ENCODE peak calls at places on chromosomes 1 and 21, in six cellular contexts. One of them, this sample, is unnamed.

GRCh38 chr1:67342002-67342890 is 34.6 kb downstream of the IL12RB2 start:
- DNase-seq in astrocyte of the spinal cord: no peak
- DNase-seq in adipocyte: no peak
- DNase-seq in stimulated activated naive B cell treated with anti-CD40 and anti-IgM and Interleukin-4, amounts not matched to agents 10 μg/mL and 1 μg/mL and 100 μg/mL, for 72 hours: no peak
- DNase-seq in heart right ventricle: no peak
- DNase-seq in activated T-cell treated with anti-CD3 and anti-CD28 coated beads for 48 hours: no peak
- DNase-seq in this sample: peak

GRCh38 chr1:232557096-232557495 is 72.8 kb downstream of the SIPA1L2 start:
- DNase-seq in stimulated activated naive B cell treated with anti-CD40 and anti-IgM and Interleukin-4, amounts not matched to agents 10 μg/mL and 1 μg/mL and 100 μg/mL, for 72 hours: no peak
- DNase-seq in astrocyte of the spinal cord: no peak
- DNase-seq in heart right ventricle: no peak
- DNase-seq in adipocyte: no peak
- DNase-seq in activated T-cell treated with anti-CD3 and anti-CD28 coated beads for 48 hours: no peak
- DNase-seq in this sample: no peak

GRCh38 chr1:228359613-228360532 is 46.8 kb downstream of the TRIM11 start:
- DNase-seq in heart right ventricle: peak
- DNase-seq in astrocyte of the spinal cord: no peak
- DNase-seq in stimulated activated naive B cell treated with anti-CD40 and anti-IgM and Interleukin-4, amounts not matched to agents 10 μg/mL and 1 μg/mL and 100 μg/mL, for 72 hours: no peak
- DNase-seq in activated T-cell treated with anti-CD3 and anti-CD28 coated beads for 48 hours: no peak
- DNase-seq in adipocyte: no peak
- DNase-seq in this sample: no peak

GRCh38 chr1:188023206-188023605 is 1194.5 kb downstream of the PLA2G4A start:
- DNase-seq in stimulated activated naive B cell treated with anti-CD40 and anti-IgM and Interleukin-4, amounts not matched to agents 10 μg/mL and 1 μg/mL and 100 μg/mL, for 72 hours: no peak
- DNase-seq in adipocyte: no peak
- DNase-seq in astrocyte of the spinal cord: peak
- DNase-seq in activated T-cell treated with anti-CD3 and anti-CD28 coated beads for 48 hours: no peak
- DNase-seq in heart right ventricle: no peak
- DNase-seq in this sample: no peak

GRCh38 chr1:185349556-185349955 is 32.5 kb upstream of the IVNS1ABP start:
- DNase-seq in activated T-cell treated with anti-CD3 and anti-CD28 coated beads for 48 hours: no peak
- DNase-seq in stimulated activated naive B cell treated with anti-CD40 and anti-IgM and Interleukin-4, amounts not matched to agents 10 μg/mL and 1 μg/mL and 100 μg/mL, for 72 hours: no peak
- DNase-seq in adipocyte: no peak
- DNase-seq in astrocyte of the spinal cord: no peak
- DNase-seq in heart right ventricle: no peak
- DNase-seq in this sample: no peak

GRCh38 chr1:183694035-183694434 is 40.9 kb upstream of the APOBEC4 start:
- DNase-seq in heart right ventricle: no peak
- DNase-seq in astrocyte of the spinal cord: no peak
- DNase-seq in stimulated activated naive B cell treated with anti-CD40 and anti-IgM and Interleukin-4, amounts not matched to agents 10 μg/mL and 1 μg/mL and 100 μg/mL, for 72 hours: no peak
- DNase-seq in adipocyte: no peak
- DNase-seq in activated T-cell treated with anti-CD3 and anti-CD28 coated beads for 48 hours: no peak
- DNase-seq in this sample: no peak

GRCh38 chr1:58979677-58980076 is 195.8 kb upstream of the JUN start:
- DNase-seq in heart right ventricle: no peak
- DNase-seq in astrocyte of the spinal cord: no peak
- DNase-seq in adipocyte: no peak
- DNase-seq in activated T-cell treated with anti-CD3 and anti-CD28 coated beads for 48 hours: no peak
- DNase-seq in stimulated activated naive B cell treated with anti-CD40 and anti-IgM and Interleukin-4, amounts not matched to agents 10 μg/mL and 1 μg/mL and 100 μg/mL, for 72 hours: no peak
- DNase-seq in this sample: no peak

GRCh38 chr1:27049607-27050006 is 37.0 kb upstream of the TENT5B start:
- DNase-seq in stimulated activated naive B cell treated with anti-CD40 and anti-IgM and Interleukin-4, amounts not matched to agents 10 μg/mL and 1 μg/mL and 100 μg/mL, for 72 hours: no peak
- DNase-seq in astrocyte of the spinal cord: no peak
- DNase-seq in activated T-cell treated with anti-CD3 and anti-CD28 coated beads for 48 hours: no peak
- DNase-seq in adipocyte: no peak
- DNase-seq in heart right ventricle: no peak
- DNase-seq in this sample: no peak

GRCh38 chr1:41664861-41665640 is 180.6 kb upstream of the EDN2 start:
- DNase-seq in stimulated activated naive B cell treated with anti-CD40 and anti-IgM and Interleukin-4, amounts not matched to agents 10 μg/mL and 1 μg/mL and 100 μg/mL, for 72 hours: no peak
- DNase-seq in heart right ventricle: no peak
- DNase-seq in adipocyte: peak
- DNase-seq in astrocyte of the spinal cord: peak
- DNase-seq in activated T-cell treated with anti-CD3 and anti-CD28 coated beads for 48 hours: no peak
- DNase-seq in this sample: no peak

GRCh38 chr1:1173793-1174415 is at the start of gene TTLL10:
- DNase-seq in astrocyte of the spinal cord: no peak
- DNase-seq in adipocyte: no peak
- DNase-seq in activated T-cell treated with anti-CD3 and anti-CD28 coated beads for 48 hours: no peak
- DNase-seq in stimulated activated naive B cell treated with anti-CD40 and anti-IgM and Interleukin-4, amounts not matched to agents 10 μg/mL and 1 μg/mL and 100 μg/mL, for 72 hours: no peak
- DNase-seq in heart right ventricle: peak
- DNase-seq in this sample: peak

GRCh38 chr1:178031856-178032320 is 62.0 kb upstream of the RASAL2 start:
- DNase-seq in stimulated activated naive B cell treated with anti-CD40 and anti-IgM and Interleukin-4, amounts not matched to agents 10 μg/mL and 1 μg/mL and 100 μg/mL, for 72 hours: peak
- DNase-seq in heart right ventricle: peak
- DNase-seq in astrocyte of the spinal cord: peak
- DNase-seq in adipocyte: peak
- DNase-seq in activated T-cell treated with anti-CD3 and anti-CD28 coated beads for 48 hours: peak
- DNase-seq in this sample: no peak

GRCh38 chr1:218345673-218346390 is 696 bp downstream of the TGFB2 start:
- DNase-seq in adipocyte: peak
- DNase-seq in activated T-cell treated with anti-CD3 and anti-CD28 coated beads for 48 hours: peak
- DNase-seq in heart right ventricle: peak
- DNase-seq in stimulated activated naive B cell treated with anti-CD40 and anti-IgM and Interleukin-4, amounts not matched to agents 10 μg/mL and 1 μg/mL and 100 μg/mL, for 72 hours: no peak
- DNase-seq in astrocyte of the spinal cord: peak
- DNase-seq in this sample: peak

GRCh38 chr1:41683681-41684500 is 199.4 kb upstream of the EDN2 start:
- DNase-seq in astrocyte of the spinal cord: no peak
- DNase-seq in heart right ventricle: no peak
- DNase-seq in activated T-cell treated with anti-CD3 and anti-CD28 coated beads for 48 hours: no peak
- DNase-seq in stimulated activated naive B cell treated with anti-CD40 and anti-IgM and Interleukin-4, amounts not matched to agents 10 μg/mL and 1 μg/mL and 100 μg/mL, for 72 hours: no peak
- DNase-seq in adipocyte: no peak
- DNase-seq in this sample: peak

GRCh38 chr1:36885537-36886441 is 148.5 kb downstream of the GRIK3 start:
- DNase-seq in astrocyte of the spinal cord: no peak
- DNase-seq in activated T-cell treated with anti-CD3 and anti-CD28 coated beads for 48 hours: no peak
- DNase-seq in adipocyte: no peak
- DNase-seq in heart right ventricle: no peak
- DNase-seq in stimulated activated naive B cell treated with anti-CD40 and anti-IgM and Interleukin-4, amounts not matched to agents 10 μg/mL and 1 μg/mL and 100 μg/mL, for 72 hours: no peak
- DNase-seq in this sample: no peak

GRCh38 chr1:201795066-201795465 is 33.9 kb upstream of the IPO9 start:
- DNase-seq in heart right ventricle: no peak
- DNase-seq in activated T-cell treated with anti-CD3 and anti-CD28 coated beads for 48 hours: no peak
- DNase-seq in adipocyte: peak
- DNase-seq in astrocyte of the spinal cord: peak
- DNase-seq in stimulated activated naive B cell treated with anti-CD40 and anti-IgM and Interleukin-4, amounts not matched to agents 10 μg/mL and 1 μg/mL and 100 μg/mL, for 72 hours: no peak
- DNase-seq in this sample: no peak

GRCh38 chr1:205191617-205192016 is 19.9 kb downstream of the DSTYK start:
- DNase-seq in astrocyte of the spinal cord: no peak
- DNase-seq in activated T-cell treated with anti-CD3 and anti-CD28 coated beads for 48 hours: no peak
- DNase-seq in heart right ventricle: no peak
- DNase-seq in adipocyte: no peak
- DNase-seq in stimulated activated naive B cell treated with anti-CD40 and anti-IgM and Interleukin-4, amounts not matched to agents 10 μg/mL and 1 μg/mL and 100 μg/mL, for 72 hours: no peak
- DNase-seq in this sample: no peak

GRCh38 chr1:160018900-160019299 is 12.9 kb downstream of the PIGM start:
- DNase-seq in stimulated activated naive B cell treated with anti-CD40 and anti-IgM and Interleukin-4, amounts not matched to agents 10 μg/mL and 1 μg/mL and 100 μg/mL, for 72 hours: no peak
- DNase-seq in adipocyte: peak
- DNase-seq in activated T-cell treated with anti-CD3 and anti-CD28 coated beads for 48 hours: no peak
- DNase-seq in astrocyte of the spinal cord: peak
- DNase-seq in heart right ventricle: no peak
- DNase-seq in this sample: no peak

GRCh38 chr1:227191607-227192006 is 126.7 kb downstream of the CDC42BPA start:
- DNase-seq in astrocyte of the spinal cord: no peak
- DNase-seq in heart right ventricle: no peak
- DNase-seq in stimulated activated naive B cell treated with anti-CD40 and anti-IgM and Interleukin-4, amounts not matched to agents 10 μg/mL and 1 μg/mL and 100 μg/mL, for 72 hours: no peak
- DNase-seq in adipocyte: no peak
- DNase-seq in activated T-cell treated with anti-CD3 and anti-CD28 coated beads for 48 hours: no peak
- DNase-seq in this sample: no peak

GRCh38 chr1:191882870-191883269 is 275.4 kb upstream of the RGS18 start:
- DNase-seq in activated T-cell treated with anti-CD3 and anti-CD28 coated beads for 48 hours: no peak
- DNase-seq in stimulated activated naive B cell treated with anti-CD40 and anti-IgM and Interleukin-4, amounts not matched to agents 10 μg/mL and 1 μg/mL and 100 μg/mL, for 72 hours: no peak
- DNase-seq in heart right ventricle: no peak
- DNase-seq in adipocyte: no peak
- DNase-seq in astrocyte of the spinal cord: no peak
- DNase-seq in this sample: no peak

GRCh38 chr1:56250809-56251208 is 328.6 kb downstream of the PLPP3 start:
- DNase-seq in heart right ventricle: no peak
- DNase-seq in stimulated activated naive B cell treated with anti-CD40 and anti-IgM and Interleukin-4, amounts not matched to agents 10 μg/mL and 1 μg/mL and 100 μg/mL, for 72 hours: no peak
- DNase-seq in adipocyte: no peak
- DNase-seq in astrocyte of the spinal cord: no peak
- DNase-seq in activated T-cell treated with anti-CD3 and anti-CD28 coated beads for 48 hours: no peak
- DNase-seq in this sample: no peak

GRCh38 chr21:33451634-33452071 is 28.1 kb downstream of the TMEM50B start:
- DNase-seq in astrocyte of the spinal cord: peak
- DNase-seq in activated T-cell treated with anti-CD3 and anti-CD28 coated beads for 48 hours: no peak
- DNase-seq in heart right ventricle: no peak
- DNase-seq in adipocyte: peak
- DNase-seq in stimulated activated naive B cell treated with anti-CD40 and anti-IgM and Interleukin-4, amounts not matched to agents 10 μg/mL and 1 μg/mL and 100 μg/mL, for 72 hours: no peak
- DNase-seq in this sample: no peak

GRCh38 chr21:43362306-43362927 is 64.5 kb downstream of the SIK1 start:
- DNase-seq in astrocyte of the spinal cord: peak
- DNase-seq in heart right ventricle: peak
- DNase-seq in activated T-cell treated with anti-CD3 and anti-CD28 coated beads for 48 hours: peak
- DNase-seq in adipocyte: peak
- DNase-seq in stimulated activated naive B cell treated with anti-CD40 and anti-IgM and Interleukin-4, amounts not matched to agents 10 μg/mL and 1 μg/mL and 100 μg/mL, for 72 hours: peak
- DNase-seq in this sample: peak

GRCh38 chr1:7477593-7477992 is 293.5 kb upstream of the VAMP3 start:
- DNase-seq in stimulated activated naive B cell treated with anti-CD40 and anti-IgM and Interleukin-4, amounts not matched to agents 10 μg/mL and 1 μg/mL and 100 μg/mL, for 72 hours: no peak
- DNase-seq in adipocyte: no peak
- DNase-seq in heart right ventricle: no peak
- DNase-seq in activated T-cell treated with anti-CD3 and anti-CD28 coated beads for 48 hours: no peak
- DNase-seq in astrocyte of the spinal cord: no peak
- DNase-seq in this sample: no peak

GRCh38 chr1:99645699-99646531 is at the start of gene PALMD:
- DNase-seq in activated T-cell treated with anti-CD3 and anti-CD28 coated beads for 48 hours: no peak
- DNase-seq in heart right ventricle: peak
- DNase-seq in adipocyte: peak
- DNase-seq in astrocyte of the spinal cord: no peak
- DNase-seq in stimulated activated naive B cell treated with anti-CD40 and anti-IgM and Interleukin-4, amounts not matched to agents 10 μg/mL and 1 μg/mL and 100 μg/mL, for 72 hours: no peak
- DNase-seq in this sample: no peak

GRCh38 chr1:24117722-24118409 is 5.9 kb upstream of the MYOM3 start:
- DNase-seq in stimulated activated naive B cell treated with anti-CD40 and anti-IgM and Interleukin-4, amounts not matched to agents 10 μg/mL and 1 μg/mL and 100 μg/mL, for 72 hours: no peak
- DNase-seq in activated T-cell treated with anti-CD3 and anti-CD28 coated beads for 48 hours: no peak
- DNase-seq in astrocyte of the spinal cord: peak
- DNase-seq in heart right ventricle: no peak
- DNase-seq in adipocyte: peak
- DNase-seq in this sample: no peak

GRCh38 chr1:204216236-204216635 is 2.4 kb upstream of the GOLT1A start:
- DNase-seq in activated T-cell treated with anti-CD3 and anti-CD28 coated beads for 48 hours: no peak
- DNase-seq in adipocyte: no peak
- DNase-seq in heart right ventricle: no peak
- DNase-seq in stimulated activated naive B cell treated with anti-CD40 and anti-IgM and Interleukin-4, amounts not matched to agents 10 μg/mL and 1 μg/mL and 100 μg/mL, for 72 hours: no peak
- DNase-seq in astrocyte of the spinal cord: no peak
- DNase-seq in this sample: no peak

GRCh38 chr1:153777648-153778047 is 2.4 kb downstream of the SLC27A3 start:
- DNase-seq in heart right ventricle: no peak
- DNase-seq in adipocyte: no peak
- DNase-seq in activated T-cell treated with anti-CD3 and anti-CD28 coated beads for 48 hours: no peak
- DNase-seq in stimulated activated naive B cell treated with anti-CD40 and anti-IgM and Interleukin-4, amounts not matched to agents 10 μg/mL and 1 μg/mL and 100 μg/mL, for 72 hours: no peak
- DNase-seq in astrocyte of the spinal cord: no peak
- DNase-seq in this sample: no peak

GRCh38 chr21:34688715-34689114 is 19.9 kb downstream of the CLIC6 start:
- DNase-seq in astrocyte of the spinal cord: no peak
- DNase-seq in adipocyte: no peak
- DNase-seq in activated T-cell treated with anti-CD3 and anti-CD28 coated beads for 48 hours: no peak
- DNase-seq in heart right ventricle: no peak
- DNase-seq in stimulated activated naive B cell treated with anti-CD40 and anti-IgM and Interleukin-4, amounts not matched to agents 10 μg/mL and 1 μg/mL and 100 μg/mL, for 72 hours: no peak
- DNase-seq in this sample: no peak

GRCh38 chr1:64031191-64031590 is 172.2 kb upstream of the UBE2U start:
- DNase-seq in heart right ventricle: no peak
- DNase-seq in adipocyte: no peak
- DNase-seq in stimulated activated naive B cell treated with anti-CD40 and anti-IgM and Interleukin-4, amounts not matched to agents 10 μg/mL and 1 μg/mL and 100 μg/mL, for 72 hours: no peak
- DNase-seq in astrocyte of the spinal cord: no peak
- DNase-seq in activated T-cell treated with anti-CD3 and anti-CD28 coated beads for 48 hours: no peak
- DNase-seq in this sample: no peak

GRCh38 chr1:29516063-29516820 is 279.9 kb downstream of the PTPRU start:
- DNase-seq in heart right ventricle: no peak
- DNase-seq in adipocyte: no peak
- DNase-seq in astrocyte of the spinal cord: no peak
- DNase-seq in activated T-cell treated with anti-CD3 and anti-CD28 coated beads for 48 hours: no peak
- DNase-seq in stimulated activated naive B cell treated with anti-CD40 and anti-IgM and Interleukin-4, amounts not matched to agents 10 μg/mL and 1 μg/mL and 100 μg/mL, for 72 hours: no peak
- DNase-seq in this sample: no peak

GRCh38 chr1:51378871-51379270 is 48.5 kb upstream of the TTC39A start:
- DNase-seq in astrocyte of the spinal cord: no peak
- DNase-seq in adipocyte: no peak
- DNase-seq in activated T-cell treated with anti-CD3 and anti-CD28 coated beads for 48 hours: no peak
- DNase-seq in heart right ventricle: no peak
- DNase-seq in stimulated activated naive B cell treated with anti-CD40 and anti-IgM and Interleukin-4, amounts not matched to agents 10 μg/mL and 1 μg/mL and 100 μg/mL, for 72 hours: no peak
- DNase-seq in this sample: no peak

GRCh38 chr1:117740461-117740860 is 134.6 kb downstream of the TENT5C start:
- DNase-seq in stimulated activated naive B cell treated with anti-CD40 and anti-IgM and Interleukin-4, amounts not matched to agents 10 μg/mL and 1 μg/mL and 100 μg/mL, for 72 hours: no peak
- DNase-seq in activated T-cell treated with anti-CD3 and anti-CD28 coated beads for 48 hours: no peak
- DNase-seq in astrocyte of the spinal cord: no peak
- DNase-seq in heart right ventricle: no peak
- DNase-seq in adipocyte: no peak
- DNase-seq in this sample: no peak

GRCh38 chr1:209607102-209607794 is 23.7 kb downstream of the CAMK1G start:
- DNase-seq in stimulated activated naive B cell treated with anti-CD40 and anti-IgM and Interleukin-4, amounts not matched to agents 10 μg/mL and 1 μg/mL and 100 μg/mL, for 72 hours: peak
- DNase-seq in adipocyte: peak
- DNase-seq in heart right ventricle: no peak
- DNase-seq in activated T-cell treated with anti-CD3 and anti-CD28 coated beads for 48 hours: no peak
- DNase-seq in astrocyte of the spinal cord: no peak
- DNase-seq in this sample: peak

GRCh38 chr1:114551400-114551799 is 30.0 kb downstream of the BCAS2 start:
- DNase-seq in stimulated activated naive B cell treated with anti-CD40 and anti-IgM and Interleukin-4, amounts not matched to agents 10 μg/mL and 1 μg/mL and 100 μg/mL, for 72 hours: no peak
- DNase-seq in heart right ventricle: no peak
- DNase-seq in activated T-cell treated with anti-CD3 and anti-CD28 coated beads for 48 hours: no peak
- DNase-seq in adipocyte: no peak
- DNase-seq in astrocyte of the spinal cord: no peak
- DNase-seq in this sample: no peak

GRCh38 chr1:99766378-99766800 is at the start of gene FRRS1:
- DNase-seq in stimulated activated naive B cell treated with anti-CD40 and anti-IgM and Interleukin-4, amounts not matched to agents 10 μg/mL and 1 μg/mL and 100 μg/mL, for 72 hours: peak
- DNase-seq in activated T-cell treated with anti-CD3 and anti-CD28 coated beads for 48 hours: no peak
- DNase-seq in adipocyte: peak
- DNase-seq in heart right ventricle: peak
- DNase-seq in astrocyte of the spinal cord: peak
- DNase-seq in this sample: peak